ENCODE peak calls at places on chromosomes 6 and 20, in five cellular contexts. G, V, B, U and S are unnamed samples.

GRCh38 chr6:125533710-125534397 is 215.6 kb upstream of the HEY2 start:
- DNase-seq in U (no peak), G (no peak), V (no peak), B (no peak), S (no peak)

GRCh38 chr6:20835315-20836010 is 301.2 kb downstream of the CDKAL1 start:
- DNase-seq in B (no peak), V (no peak), U (no peak), G (no peak), S (no peak)

GRCh38 chr6:21731411-21732031 is 138.0 kb downstream of the SOX4 start:
- DNase-seq in B (no peak), G (no peak), U (no peak), V (no peak), S (no peak)

GRCh38 chr6:60991427-60992028 is 1294.5 kb downstream of the KHDRBS2 start:
- DNase-seq in U (no peak), B (no peak), V (no peak), G (no peak), S (no peak)

GRCh38 chr20:52035977-52036376 is 155.6 kb downstream of the ZFP64 start:
- DNase-seq in B (no peak), G (no peak), V (no peak), U (no peak), S (no peak)

GRCh38 chr20:18837710-18838109 is 24.1 kb downstream of the SCP2D1 start:
- DNase-seq in G (peak), U (no peak), V (no peak), B (no peak), S (no peak)

GRCh38 chr6:134521116-134521501 is 203.2 kb upstream of the SGK1 start:
- DNase-seq in U (no peak), G (no peak), V (no peak), B (no peak), S (no peak)

GRCh38 chr6:111472933-111473435 is 10.0 kb downstream of the REV3L start:
- DNase-seq in B (no peak), V (no peak), G (no peak), U (no peak), S (no peak)

GRCh38 chr6:166439366-166440091 is 56.8 kb upstream of the MPC1 start:
- DNase-seq in V (peak), U (no peak), B (no peak), G (no peak), S (no peak)

GRCh38 chr20:18272451-18272850 is 15.9 kb upstream of the ZNF133 start:
- DNase-seq in B (no peak), G (peak), U (no peak), V (no peak), S (no peak)

GRCh38 chr6:47420394-47421371 is 56.9 kb upstream of the CD2AP start:
- DNase-seq in B (no peak), G (no peak), V (no peak), U (no peak), S (no peak)

GRCh38 chr6:128659878-128660622 is 139.7 kb upstream of the PTPRK start:
- DNase-seq in U (no peak), G (no peak), B (no peak), V (no peak), S (no peak)

GRCh38 chr20:43185901-43186300 is 3.8 kb downstream of the PTPRT start:
- DNase-seq in B (no peak), U (no peak), G (no peak), V (no peak), S (no peak)

GRCh38 chr6:1562171-1562955 is 47.4 kb upstream of the FOXC1 start:
- DNase-seq in U (no peak), V (no peak), B (no peak), G (no peak), S (no peak)

GRCh38 chr6:140156131-140156530 is 781.7 kb upstream of the CITED2 start:
- DNase-seq in G (no peak), U (no peak), V (no peak), B (no peak), S (no peak)

DNA sequence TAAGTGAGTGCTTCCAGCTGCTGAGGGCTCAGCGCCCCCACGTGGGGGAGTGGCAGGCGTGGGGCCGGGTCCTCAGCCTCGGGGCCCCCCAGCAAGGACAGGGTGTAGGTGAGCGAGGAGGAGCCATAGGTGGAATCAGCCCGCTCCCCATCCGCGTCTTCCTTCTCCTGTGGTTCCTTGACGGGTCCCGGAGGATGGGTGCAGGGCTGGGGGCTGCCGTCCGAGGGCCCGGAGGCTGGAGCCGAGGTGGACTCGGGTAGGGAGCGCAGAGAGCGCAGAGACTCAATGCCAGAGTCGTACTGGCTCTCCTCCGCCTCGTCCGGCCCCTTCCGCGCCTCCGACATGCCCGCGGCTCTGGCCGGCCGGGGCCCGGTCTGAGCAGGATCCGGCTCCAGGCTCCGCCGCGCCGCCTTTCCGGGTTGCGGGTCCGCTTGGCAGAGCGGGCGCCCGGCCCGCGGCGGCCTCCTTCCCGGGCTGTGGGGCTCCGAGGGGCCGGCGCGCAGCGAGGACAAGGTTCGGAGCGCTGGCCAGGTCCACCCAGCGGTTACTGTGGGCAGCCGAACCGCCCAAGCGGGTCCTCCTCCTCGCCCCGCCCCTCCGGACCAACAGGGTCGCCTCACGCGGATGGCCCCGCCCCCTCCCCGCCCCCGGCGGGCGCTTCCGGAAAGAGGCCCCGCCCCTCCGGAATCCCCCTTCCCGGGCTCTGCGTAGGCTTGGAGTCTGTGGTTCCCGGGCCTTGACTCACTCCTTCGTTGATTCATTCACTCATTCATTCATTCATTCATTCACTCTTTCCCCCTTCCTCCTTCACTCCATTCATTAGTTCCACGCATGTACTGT is at the start of gene NFKBIE:
- DNase-seq in V (peak), U (peak), G (peak), B (peak), S (peak)
- TF ChIP-seq CTCF in V (peak), U (peak), G (peak), B (peak), S (peak)

GRCh38 chr20:57794600-57795346 is 85.0 kb upstream of the PMEPA1 start:
- DNase-seq in G (no peak), B (no peak), U (no peak), V (peak), S (no peak)

GRCh38 chr20:57792386-57793095 is 82.7 kb upstream of the PMEPA1 start:
- DNase-seq in G (no peak), B (no peak), V (peak), U (no peak), S (no peak)

GRCh38 chr20:57791946-57792328 is 82.1 kb upstream of the PMEPA1 start:
- DNase-seq in V (peak), B (no peak), U (no peak), G (no peak), S (no peak)

GRCh38 chr20:57795347-57795697 is 85.5 kb upstream of the PMEPA1 start:
- DNase-seq in U (no peak), V (peak), G (no peak), B (no peak), S (no peak)

GRCh38 chr20:57793421-57793820 is 83.6 kb upstream of the PMEPA1 start:
- DNase-seq in G (no peak), U (no peak), V (peak), B (no peak), S (no peak)
- H3K4me3 ChIP-seq in G (no peak), U (no peak), V (no peak), B (no peak), S (no peak)

GRCh38 chr6:108804976-108805375 is 43.2 kb upstream of the ARMC2 start:
- DNase-seq in G (no peak), B (no peak), V (no peak), U (no peak), S (no peak)

GRCh38 chr6:108807928-108808327 is 40.3 kb upstream of the ARMC2 start:
- DNase-seq in B (no peak), U (no peak), V (no peak), G (no peak), S (no peak)

GRCh38 chr6:108803982-108804490 is 44.2 kb upstream of the ARMC2 start:
- DNase-seq in U (no peak), B (no peak), G (no peak), V (no peak), S (no peak)

GRCh38 chr6:108806669-108807068 is 41.6 kb upstream of the ARMC2 start:
- DNase-seq in V (no peak), B (no peak), U (no peak), G (no peak), S (no peak)

GRCh38 chr6:108805611-108806181 is 42.5 kb upstream of the ARMC2 start:
- DNase-seq in U (no peak), V (no peak), B (no peak), G (no peak), S (peak)
- TF ChIP-seq CTCF in U (no peak), V (no peak), B (no peak), G (no peak), S (no peak)

GRCh38 chr6:136699358-136699757 is 92.9 kb downstream of the MAP3K5 start:
- DNase-seq in U (no peak), V (no peak), B (no peak), G (no peak), S (no peak)

GRCh38 chr6:136693090-136693489 is 99.2 kb downstream of the MAP3K5 start:
- DNase-seq in G (no peak), V (no peak), U (no peak), B (no peak), S (no peak)

GRCh38 chr6:136696783-136697364 is 95.4 kb downstream of the MAP3K5 start:
- DNase-seq in U (no peak), V (no peak), G (peak), B (no peak), S (no peak)

GRCh38 chr6:136695410-136695809 is 96.9 kb downstream of the MAP3K5 start:
- DNase-seq in G (no peak), U (no peak), B (no peak), V (no peak), S (no peak)

GRCh38 chr6:136696238-136696637 is 96.0 kb downstream of the MAP3K5 start:
- DNase-seq in V (no peak), U (no peak), B (peak), G (no peak), S (no peak)
- H3K4me3 ChIP-seq in V (no peak), U (no peak), B (no peak), G (no peak), S (no peak)

GRCh38 chr6:11054722-11055121 is 10.6 kb upstream of the ELOVL2 start:
- DNase-seq in G (no peak), U (no peak), V (no peak), B (no peak), S (no peak)
- TF ChIP-seq CTCF in G (no peak), U (no peak), V (no peak), B (no peak), S (no peak)

DNA sequence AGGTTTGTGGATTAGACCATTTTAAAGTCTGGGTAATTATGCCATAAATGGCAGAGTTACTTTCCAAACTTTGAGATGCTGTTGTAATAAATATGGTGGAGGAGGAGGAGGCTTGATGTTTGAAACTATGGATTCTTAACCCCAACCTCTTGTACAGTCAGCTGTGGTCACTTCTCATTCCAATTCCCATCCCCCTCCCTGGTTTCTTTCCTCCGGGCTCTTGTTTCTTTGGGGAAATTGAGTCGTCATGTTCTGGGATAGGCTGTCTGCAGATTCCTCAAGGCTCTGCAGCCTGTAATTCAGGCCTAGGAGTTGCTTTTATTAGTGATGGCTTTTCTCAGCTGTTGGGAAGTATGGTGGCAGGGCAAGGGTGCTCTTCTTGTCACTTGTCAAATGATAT is 2.5 kb downstream of the PTK7 start:
- DNase-seq in G (no peak), B (no peak), V (no peak), U (no peak), S (no peak)
- H3K4me3 ChIP-seq in G (no peak), B (no peak), V (no peak), U (no peak), S (no peak)

DNA sequence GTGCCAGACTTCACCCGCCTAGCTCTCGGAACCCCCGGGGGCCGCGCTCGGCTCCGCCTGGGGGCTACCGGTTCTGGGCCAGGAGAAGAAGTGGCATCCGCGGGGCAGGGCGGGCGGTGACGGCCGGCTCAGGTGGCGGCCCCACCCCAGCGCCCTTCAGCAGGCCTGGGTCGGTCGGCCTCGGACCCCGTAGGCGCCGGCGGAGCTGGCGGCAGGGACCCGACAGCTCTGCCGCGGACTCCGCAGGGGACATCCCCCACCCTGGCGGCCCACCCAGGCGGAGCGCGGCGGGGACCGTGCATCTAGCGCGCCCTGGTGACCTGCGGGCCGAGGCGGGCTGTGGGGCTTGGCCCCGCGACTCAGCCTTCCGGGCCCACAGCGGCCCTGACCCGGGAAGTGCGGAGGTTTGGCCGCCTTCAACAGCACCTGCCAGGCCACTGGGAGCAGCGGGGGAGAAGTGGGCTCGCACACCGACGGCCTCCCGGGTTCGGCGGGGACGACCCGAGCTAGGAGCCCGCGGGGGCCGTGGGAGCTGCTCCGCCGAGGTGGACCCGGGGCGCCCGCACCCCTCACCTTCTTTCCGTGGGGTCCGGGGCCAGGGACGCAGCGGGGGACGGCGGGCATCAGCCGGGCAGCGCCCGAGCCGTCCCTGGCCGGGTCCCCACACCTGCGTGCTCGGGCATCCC is 87.1 kb downstream of the TMEM242 start:
- DNase-seq in V (no peak), G (no peak), U (no peak), B (no peak), S (no peak)
- TF ChIP-seq CTCF in V (no peak), G (no peak), U (no peak), B (no peak), S (no peak)

DNA sequence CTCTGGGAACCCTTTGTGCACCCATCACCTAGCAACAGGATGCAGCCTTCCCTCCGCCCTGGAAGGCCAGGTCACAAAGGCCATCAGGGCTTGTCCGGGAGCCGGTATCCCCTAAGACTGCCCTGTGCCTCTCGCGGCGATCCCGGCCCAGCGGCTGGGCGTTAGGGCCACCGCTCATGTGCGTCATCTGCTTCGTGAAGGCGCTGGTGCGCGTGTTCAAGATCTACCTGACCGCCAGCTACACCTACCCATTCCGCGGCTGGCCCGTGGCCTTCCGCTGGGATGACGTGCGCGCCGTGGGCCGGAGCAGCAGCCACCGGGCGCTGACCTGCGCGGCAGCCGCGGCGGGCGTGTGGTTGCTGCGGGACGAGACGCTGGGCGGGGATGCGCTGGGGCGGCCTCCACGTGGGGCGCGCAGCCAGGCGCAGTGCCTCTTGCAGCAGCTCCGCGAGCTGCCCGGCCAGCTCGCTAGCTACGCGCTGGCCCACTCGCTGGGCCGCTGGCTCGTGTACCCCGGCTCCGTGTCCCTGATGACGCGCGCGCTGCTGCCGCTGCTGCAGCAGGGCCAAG is at the start of gene ABHD16B:
- DNase-seq in U (no peak), B (no peak), G (no peak), V (peak), S (no peak)
- H3K4me3 ChIP-seq in U (no peak), B (no peak), G (no peak), V (no peak), S (no peak)